ENCODE peak calls at places on chromosomes 16 and 17, in ten cellular contexts. K is aorta; G is neural progenitor cell; L is psoas muscle; X is amniotic stem cell; E is uterus; U is NCI-H345; Q is stimulated activated naive CD8-positive, alpha-beta T cell treated with anti-CD3 and anti-CD28 coated beads, Interleukin-15, amount 100 ng/mL, for 72 hours; J is AG20443; O is GF-D8. T is an unnamed sample.

GRCh38 chr16:90031186-90031930 is 12.1 kb upstream of the DBNDD1 start:
- DNase-seq in K (no peak), G (no peak), L (no peak), X (no peak), E (no peak), U (no peak), Q (no peak), J (no peak), O (no peak), T (no peak)

GRCh38 chr16:46466239-46466638 is 154.9 kb downstream of the SHCBP1 start:
- DNase-seq in K (no peak), G (no peak), L (no peak), X (no peak), E (no peak), U (no peak), Q (no peak), J (no peak), O (no peak), T (no peak)

GRCh38 chr17:56943505-56944125 is 17.2 kb downstream of the COIL start:
- DNase-seq in K (no peak), G (no peak), L (no peak), X (no peak), E (no peak), U (no peak), Q (no peak), J (no peak), O (no peak), T (no peak)

GRCh38 chr16:22195695-22196558 is 10.2 kb upstream of the EEF2K start:
- DNase-seq in K (peak), G (peak), L (peak), X (peak), E (peak), U (peak), Q (peak), J (peak), O (peak), T (peak)

GRCh38 chr16:10039220-10040096 is 142.8 kb downstream of the GRIN2A start:
- DNase-seq in K (no peak), G (peak), L (no peak), X (no peak), E (no peak), U (no peak), Q (no peak), J (peak), O (no peak), T (no peak)

GRCh38 chr16:58212824-58213655 is 15.1 kb upstream of the CSNK2A2 start:
- DNase-seq in K (no peak), G (no peak), L (no peak), X (no peak), E (no peak), U (no peak), Q (no peak), J (no peak), O (no peak), T (no peak)

GRCh38 chr16:27481282-27481934 is 68.3 kb downstream of the GTF3C1 start:
- DNase-seq in K (peak), G (no peak), L (no peak), X (no peak), E (no peak), U (no peak), Q (no peak), J (no peak), O (no peak), T (no peak)

GRCh38 chr17:15265131-15265530 is at the start of gene PMP22:
- DNase-seq in K (no peak), G (no peak), L (no peak), X (no peak), E (peak), U (no peak), Q (no peak), J (peak), O (no peak), T (no peak)

GRCh38 chr17:16027708-16028584 is 28.3 kb downstream of the TTC19 start:
- DNase-seq in K (no peak), G (no peak), L (no peak), X (peak), E (no peak), U (no peak), Q (peak), J (peak), O (no peak), T (no peak)

T was measured in DND-41.